ENCODE peak calls at places on chromosomes 13 and 19, in eight cellular contexts. J, R, S, E, V, K, F and U are unnamed samples.

GRCh38 chr13:111411186-111411858 is 90.9 kb downstream of the TEX29 start:
- DNase-seq in J (no peak), R (no peak), S (no peak), E (peak), V (no peak), K (no peak), F (no peak), U (no peak)

GRCh38 chr19:15423130-15423529 is 4.3 kb upstream of the AKAP8L start:
- DNase-seq in J (no peak), R (no peak), S (no peak), E (no peak), V (no peak), K (no peak), F (no peak), U (no peak)

GRCh38 chr13:30065181-30065580 is 214.8 kb upstream of the UBL3 start:
- DNase-seq in J (no peak), R (no peak), S (no peak), E (no peak), V (no peak), K (no peak), F (no peak), U (no peak)

GRCh38 chr13:112997188-112998135 is 28.4 kb downstream of the MCF2L start:
- DNase-seq in J (no peak), R (no peak), S (no peak), E (no peak), V (no peak), K (no peak), F (no peak), U (no peak)

GRCh38 chr13:25227690-25228089 is 55.6 kb upstream of the AMER2 start:
- DNase-seq in J (no peak), R (no peak), S (no peak), E (no peak), V (no peak), K (no peak), F (no peak), U (no peak)

GRCh38 chr19:39436350-39436716 is 584 bp upstream of the RPS16 start:
- DNase-seq in J (no peak), R (no peak), S (no peak), E (no peak), V (no peak), K (no peak), F (no peak), U (no peak)

GRCh38 chr13:33751151-33751550 is 66.8 kb upstream of the RFC3 start:
- DNase-seq in J (no peak), R (no peak), S (no peak), E (no peak), V (peak), K (peak), F (peak), U (no peak)

GRCh38 chr13:91684746-91685145 is 286.3 kb downstream of the GPC5 start:
- DNase-seq in J (no peak), R (no peak), S (no peak), E (no peak), V (no peak), K (no peak), F (no peak), U (no peak)

GRCh38 chr13:70107125-70107497 is 515 bp upstream of the ATXN8OS start:
- DNase-seq in J (no peak), R (no peak), S (no peak), E (peak), V (no peak), K (no peak), F (no peak), U (no peak)

GRCh38 chr19:858284-858683 is 1.2 kb upstream of the CFD start:
- DNase-seq in J (no peak), R (no peak), S (no peak), E (no peak), V (no peak), K (no peak), F (no peak), U (no peak)

GRCh38 chr19:49929611-49930482 is 543 bp upstream of the NUP62 start:
- DNase-seq in J (peak), R (peak), S (peak), E (peak), V (peak), K (peak), F (peak), U (peak)

GRCh38 chr19:42634409-42635232 is 39.9 kb upstream of the CEACAM8 start:
- DNase-seq in J (no peak), R (peak), S (no peak), E (peak), V (peak), K (no peak), F (no peak), U (no peak)

GRCh38 chr19:4633140-4633967 is 6.0 kb upstream of the TNFAIP8L1 start:
- DNase-seq in J (no peak), R (peak), S (peak), E (peak), V (peak), K (peak), F (no peak), U (peak)

GRCh38 chr13:111961793-111962192 is 105.2 kb upstream of the SOX1 start:
- DNase-seq in J (peak), R (no peak), S (no peak), E (no peak), V (no peak), K (no peak), F (no peak), U (no peak)

GRCh38 chr19:43504426-43505185 is at the start of gene PHLDB3:
- DNase-seq in J (no peak), R (peak), S (no peak), E (no peak), V (no peak), K (no peak), F (no peak), U (peak)

GRCh38 chr13:51645154-51645650 is 60.9 kb downstream of the WDFY2 start:
- DNase-seq in J (no peak), R (no peak), S (no peak), E (no peak), V (peak), K (peak), F (peak), U (no peak)

GRCh38 chr19:11752244-11752736 is 13.5 kb upstream of the ZNF823 start:
- DNase-seq in J (no peak), R (no peak), S (no peak), E (no peak), V (no peak), K (no peak), F (no peak), U (no peak)

GRCh38 chr13:48500652-48501197 is 32.2 kb downstream of the RCBTB2 start:
- DNase-seq in J (no peak), R (no peak), S (no peak), E (no peak), V (peak), K (peak), F (peak), U (no peak)

GRCh38 chr13:46178143-46178542 is 3.8 kb downstream of the LCP1 start:
- DNase-seq in J (no peak), R (no peak), S (no peak), E (no peak), V (no peak), K (no peak), F (no peak), U (no peak)

GRCh38 chr19:5153601-5154128 is 184.8 kb downstream of the KDM4B start:
- DNase-seq in J (peak), R (no peak), S (no peak), E (no peak), V (no peak), K (no peak), F (no peak), U (peak)

GRCh38 chr13:20311022-20311421 is 78.9 kb upstream of the GJB6 start:
- DNase-seq in J (no peak), R (no peak), S (no peak), E (no peak), V (no peak), K (no peak), F (no peak), U (no peak)

DNA sequence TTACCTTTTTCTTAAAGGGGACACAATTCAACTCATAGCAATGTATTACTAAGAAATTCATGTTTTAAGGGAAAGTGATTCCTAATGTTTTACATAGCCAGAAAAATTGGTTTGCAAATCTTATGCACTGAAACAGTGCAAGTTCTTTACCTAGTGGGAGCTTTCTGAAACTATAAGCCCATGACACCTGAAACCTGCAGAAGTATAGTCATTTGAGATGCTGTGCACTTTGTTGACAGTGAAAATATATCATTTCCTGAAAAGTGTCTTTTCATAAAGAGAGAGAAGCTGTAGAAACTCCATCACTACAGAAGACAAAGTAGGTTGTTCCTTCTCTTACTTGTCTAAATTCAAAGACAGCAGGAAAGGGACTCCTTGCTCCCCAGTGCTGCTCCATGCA is 517.1 kb downstream of the LMO7 start:
- DNase-seq in J (no peak), R (no peak), S (no peak), E (no peak), V (no peak), K (no peak), F (no peak), U (no peak)
- H3K4me3 ChIP-seq in J (no peak), R (no peak), S (no peak), E (no peak), V (no peak), K (no peak), F (no peak), U (no peak)

GRCh38 chr13:50617134-50617721 is 226.3 kb downstream of the DLEU7 start:
- DNase-seq in J (no peak), R (no peak), S (no peak), E (no peak), V (peak), K (peak), F (peak), U (no peak)
- TF ChIP-seq CTCF in J (no peak), R (no peak), S (no peak), E (no peak), V (no peak), K (no peak), F (no peak), U (no peak)

GRCh38 chr19:53898680-53899341 is 10.3 kb upstream of the CACNG7 start:
- DNase-seq in J (no peak), R (peak), S (no peak), E (peak), V (no peak), K (no peak), F (no peak), U (no peak)

GRCh38 chr19:53900191-53900860 is 8.8 kb upstream of the CACNG7 start:
- DNase-seq in J (no peak), R (no peak), S (no peak), E (no peak), V (no peak), K (no peak), F (no peak), U (no peak)

GRCh38 chr19:53896682-53897081 is 12.4 kb upstream of the CACNG7 start:
- DNase-seq in J (no peak), R (no peak), S (no peak), E (peak), V (no peak), K (no peak), F (no peak), U (no peak)

GRCh38 chr19:53897459-53897858 is 11.6 kb upstream of the CACNG7 start:
- DNase-seq in J (no peak), R (no peak), S (no peak), E (no peak), V (no peak), K (no peak), F (no peak), U (no peak)

DNA sequence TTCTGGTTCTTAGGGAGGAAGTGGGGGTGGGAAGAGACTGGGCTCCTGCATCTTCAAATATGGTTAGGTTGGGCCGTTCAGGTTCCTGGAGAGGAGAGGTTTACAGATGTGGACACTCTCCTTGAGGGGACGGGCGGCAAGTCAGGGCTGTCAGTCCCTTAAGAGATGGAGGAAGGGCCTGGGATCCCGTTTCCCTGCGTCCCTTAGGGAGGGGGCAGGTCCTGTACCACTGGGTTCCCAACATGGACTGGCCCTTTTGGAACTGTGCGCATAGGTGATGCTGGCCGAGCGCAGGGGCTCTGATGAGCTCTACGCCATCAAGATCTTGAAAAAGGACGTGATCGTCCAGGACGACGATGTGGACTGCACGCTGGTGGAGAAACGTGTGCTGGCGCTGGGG is 10.9 kb upstream of the CACNG7 start:
- DNase-seq in J (no peak), R (no peak), S (no peak), E (no peak), V (no peak), K (no peak), F (no peak), U (no peak)
- H3K4me3 ChIP-seq in J (no peak), R (peak), S (no peak), E (peak), V (no peak), K (no peak), F (no peak), U (no peak)

GRCh38 chr13:62014299-62014698 is 598.6 kb upstream of the PCDH20 start:
- DNase-seq in J (no peak), R (no peak), S (no peak), E (no peak), V (peak), K (peak), F (no peak), U (no peak)
- TF ChIP-seq CTCF in J (no peak), R (peak), S (peak), E (peak), V (no peak), K (peak), F (no peak), U (peak)

DNA sequence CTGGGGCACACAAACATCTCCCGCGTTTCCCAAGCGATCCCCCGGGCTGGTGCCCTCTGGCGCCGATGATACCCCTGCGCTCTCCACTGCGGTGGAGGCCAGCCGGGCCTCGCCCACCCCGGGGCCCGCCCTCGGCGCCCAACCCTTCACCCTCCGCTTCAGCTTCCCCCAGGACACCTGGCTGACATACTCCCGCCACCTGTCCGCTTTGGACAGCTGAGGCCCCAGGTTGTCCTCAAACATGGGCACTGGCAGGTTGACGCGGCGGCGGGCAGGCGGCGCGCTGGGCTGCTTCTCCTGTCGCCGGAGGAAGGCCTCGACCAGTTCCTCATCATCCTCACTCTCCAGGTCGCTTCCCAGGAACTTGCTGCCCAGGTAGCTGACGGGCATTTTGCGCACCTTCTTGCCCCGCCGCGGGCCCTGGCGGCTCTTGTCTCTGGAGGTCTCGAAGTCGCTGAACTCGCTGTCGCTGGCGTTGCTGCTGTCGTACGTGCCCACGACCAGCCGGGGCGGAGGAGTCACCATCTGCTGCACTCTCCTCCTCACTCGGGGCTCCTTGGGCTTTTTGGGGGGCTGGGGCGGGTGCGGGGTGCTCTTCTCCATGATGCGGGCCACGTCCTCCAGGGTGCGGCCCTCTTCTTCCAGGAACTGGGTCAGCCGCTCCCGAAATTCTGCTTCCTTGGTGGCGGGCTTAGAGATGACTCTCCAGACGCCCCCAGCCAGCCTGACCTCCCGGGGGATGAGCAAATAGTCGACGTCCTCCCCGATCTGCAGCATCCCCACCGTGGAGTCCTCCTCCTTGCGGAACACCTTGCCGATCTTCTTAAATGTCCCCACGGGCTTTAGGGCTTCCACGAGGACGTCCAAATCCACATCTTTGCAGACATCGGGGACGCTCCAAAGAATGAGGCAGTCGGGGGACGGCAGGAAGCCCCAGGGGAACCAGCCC is 1.1 kb downstream of the CCDC8 start:
- DNase-seq in J (no peak), R (no peak), S (no peak), E (peak), V (no peak), K (no peak), F (no peak), U (no peak)
- H3K4me3 ChIP-seq in J (peak), R (no peak), S (peak), E (peak), V (peak), K (peak), F (peak), U (peak)

GRCh38 chr13:97700306-97700848 is 253.1 kb upstream of the IPO5 start:
- DNase-seq in J (no peak), R (no peak), S (no peak), E (no peak), V (no peak), K (no peak), F (no peak), U (no peak)
- TF ChIP-seq CTCF in J (no peak), R (no peak), S (no peak), E (no peak), V (no peak), K (no peak), F (no peak), U (no peak)

DNA sequence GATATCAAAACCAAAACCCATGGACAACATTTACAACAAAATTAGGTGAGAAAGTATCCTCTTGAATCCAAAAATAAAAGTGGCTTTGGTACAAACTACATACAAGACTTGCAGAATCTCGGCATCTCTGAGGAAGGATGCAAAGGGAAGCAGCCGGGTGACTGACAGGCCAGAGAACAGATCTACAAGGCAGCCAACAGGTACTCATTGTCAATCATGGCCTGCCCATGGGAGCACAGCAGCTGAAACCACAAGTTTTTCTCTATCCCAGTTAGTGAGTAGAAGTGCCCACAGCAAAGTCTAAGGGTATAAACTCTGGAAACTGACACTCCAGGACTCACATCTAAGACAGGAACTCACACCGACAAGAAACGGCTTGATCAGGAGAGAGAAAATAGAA is 74.5 kb downstream of the TBC1D4 start:
- DNase-seq in J (no peak), R (no peak), S (no peak), E (no peak), V (no peak), K (no peak), F (no peak), U (no peak)
- H3K4me3 ChIP-seq in J (no peak), R (no peak), S (no peak), E (no peak), V (no peak), K (no peak), F (no peak), U (no peak)

GRCh38 chr13:56187331-56187730 is 953.4 kb upstream of the PRR20A start:
- DNase-seq in J (no peak), R (no peak), S (no peak), E (no peak), V (no peak), K (no peak), F (no peak), U (no peak)
- TF ChIP-seq CTCF in J (no peak), R (no peak), S (no peak), E (no peak), V (no peak), K (no peak), F (no peak), U (no peak)

DNA sequence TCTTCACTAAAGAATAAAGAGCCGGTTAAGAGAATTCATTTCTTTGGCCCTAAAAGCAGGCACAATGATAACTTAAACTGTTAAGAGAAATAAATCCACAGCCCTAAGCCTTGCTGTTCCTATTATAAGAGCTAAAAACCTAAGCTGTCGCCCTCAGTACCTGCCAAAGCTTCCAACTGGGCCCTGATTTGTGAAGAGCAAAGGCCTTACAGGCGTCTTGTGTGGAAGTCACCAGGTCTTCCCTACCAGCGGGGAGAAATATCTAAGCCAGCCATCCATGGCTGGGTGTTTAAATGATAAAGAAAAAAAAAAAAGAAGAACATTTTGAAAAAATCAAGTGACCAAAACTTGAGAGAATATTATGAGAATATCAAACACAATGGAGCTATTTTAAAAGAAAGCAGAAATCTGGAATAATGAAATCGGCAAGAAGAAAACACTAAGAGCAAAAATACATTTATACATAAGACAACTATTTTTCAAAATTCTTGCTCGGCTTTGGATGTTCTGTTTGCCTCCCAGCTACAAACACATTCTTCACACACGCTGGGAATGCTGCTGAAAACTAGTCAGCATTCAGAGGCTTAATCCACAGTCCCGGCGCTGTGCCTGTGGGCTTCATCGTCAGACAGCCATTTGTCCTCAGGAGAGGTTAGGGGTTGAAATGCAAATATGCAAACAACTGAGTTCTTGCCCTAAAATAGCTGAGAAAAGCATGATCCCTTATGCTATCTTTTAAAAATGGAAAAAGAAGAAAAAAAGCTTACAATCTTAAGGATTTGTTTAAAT is 89.8 kb upstream of the LSM14A start:
- DNase-seq in J (no peak), R (no peak), S (no peak), E (peak), V (no peak), K (no peak), F (no peak), U (no peak)
- H3K4me3 ChIP-seq in J (no peak), R (no peak), S (no peak), E (peak), V (no peak), K (no peak), F (no peak), U (no peak)

DNA sequence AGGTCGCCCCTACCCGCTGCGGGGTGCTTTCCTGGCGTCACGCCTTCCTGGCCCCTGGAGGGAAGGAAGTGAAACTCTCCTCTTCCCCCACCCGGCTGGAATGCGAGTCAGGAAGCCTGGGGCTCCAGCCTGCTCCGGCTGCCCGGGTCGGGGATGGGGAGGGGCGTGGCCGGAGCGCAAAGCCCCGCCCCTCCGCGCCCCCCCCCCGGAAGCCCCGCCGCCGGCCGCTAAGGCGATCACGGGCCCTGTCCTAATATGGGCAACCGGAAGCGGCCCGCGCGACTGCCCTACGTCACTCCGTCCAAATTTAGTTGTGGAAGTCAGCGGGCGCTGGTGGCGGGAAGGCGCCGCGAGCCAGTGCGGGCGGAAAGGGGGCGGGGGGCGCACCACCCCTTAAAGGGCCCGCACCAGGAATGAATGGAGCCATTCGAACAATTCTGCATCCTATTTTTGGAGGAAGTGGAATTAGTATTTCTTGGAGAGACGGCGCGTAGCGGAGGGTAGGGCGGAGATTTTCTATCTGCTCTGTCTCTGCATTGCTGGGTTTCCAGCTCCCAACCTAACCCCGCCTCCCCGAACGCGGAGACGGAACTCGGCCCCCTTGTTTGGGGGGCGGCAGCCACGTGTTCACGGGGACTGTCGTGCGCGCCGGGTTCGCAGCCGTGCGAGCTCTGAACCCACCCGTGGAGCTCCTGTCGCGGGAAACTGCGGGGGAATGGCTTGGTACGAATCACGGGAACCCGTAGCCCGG is 1.6 kb downstream of the IER2 start:
- DNase-seq in J (peak), R (peak), S (peak), E (peak), V (peak), K (peak), F (peak), U (peak)
- TF ChIP-seq CTCF in J (no peak), R (no peak), S (peak), E (peak), V (no peak), K (peak), F (no peak), U (no peak)